ENCODE peak calls at places on chromosome 15, in four cellular contexts. K is RWPE2, F is choroid plexus epithelial cell, W is tibial artery. R is an unnamed sample.

GRCh38 chr15:76169792-76170425 is 110.1 kb downstream of the TMEM266 start:
- DNase-seq in F (no peak), W (no peak), K (no peak), R (no peak)

GRCh38 chr15:57611938-57612337 is 20.2 kb downstream of the MYZAP start:
- DNase-seq in W (peak; percentile 42), F (peak; percentile 37), K (peak; percentile 88), R (peak; percentile 38)

GRCh38 chr15:67043939-67044771 is 21.2 kb upstream of the SMAD3 start:
- DNase-seq in W (peak; percentile 21), F (peak; percentile 69), K (peak; percentile 86), R (no peak)

GRCh38 chr15:85277847-85278246 is 102.6 kb upstream of the AKAP13 start:
- DNase-seq in F (no peak), W (no peak), K (no peak), R (no peak)

GRCh38 chr15:63870403-63871209 is 36.9 kb upstream of the HERC1 start:
- DNase-seq in W (no peak), F (peak; percentile 89), K (no peak), R (peak; percentile 77)

GRCh38 chr15:74406992-74407705 is 26.6 kb downstream of the SEMA7A start:
- DNase-seq in W (no peak), F (peak; percentile 79), K (peak; percentile 96), R (no peak)

GRCh38 chr15:47184405-47185221 is 532.7 kb upstream of the SEMA6D start:
- DNase-seq in K (peak; percentile 57), F (peak; percentile 23), W (no peak), R (peak; percentile 5)

GRCh38 chr15:63473007-63473748 is 31.2 kb upstream of the USP3 start:
- DNase-seq in K (no peak), F (no peak), W (no peak), R (no peak)

GRCh38 chr15:82621970-82622369 is 25.2 kb downstream of the CPEB1 start:
- DNase-seq in W (no peak), F (no peak), K (no peak), R (no peak)

GRCh38 chr15:57752426-57752825 is 45.9 kb downstream of the POLR2M start:
- DNase-seq in W (no peak), K (no peak), F (peak; percentile 52), R (peak; percentile 62)

GRCh38 chr15:69591905-69592508 is 139.4 kb downstream of the RPLP1 start:
- DNase-seq in W (no peak), K (no peak), F (no peak), R (no peak)

GRCh38 chr15:65368646-65369045 is 9.2 kb downstream of the IGDCC3 start:
- DNase-seq in F (no peak), W (no peak), K (peak; percentile 27), R (no peak)

GRCh38 chr15:98745179-98745578 is 96.8 kb downstream of the IGF1R start:
- DNase-seq in W (no peak), K (no peak), F (no peak), R (no peak)

GRCh38 chr15:98547741-98548166 is 100.6 kb upstream of the IGF1R start:
- DNase-seq in K (no peak), W (peak; percentile 53), F (peak; percentile 28), R (no peak)

GRCh38 chr15:62770752-62771151 is 271.8 kb upstream of the TPM1 start:
- DNase-seq in F (peak; percentile 78), K (peak; percentile 95), W (no peak), R (no peak)

GRCh38 chr15:40303576-40303975 is 4.2 kb downstream of the PLCB2 start:
- DNase-seq in K (peak; percentile 54), F (no peak), W (no peak), R (no peak)

GRCh38 chr15:56919708-56920637 is 1.5 kb downstream of the TCF12 start:
- DNase-seq in W (peak; percentile 32), F (peak; percentile 47), K (no peak), R (peak; percentile 23)

GRCh38 chr15:99100245-99101173 is 4.4 kb upstream of the SYNM start:
- DNase-seq in K (no peak), F (peak; percentile 74), W (peak; percentile 70), R (peak; percentile 85)

GRCh38 chr15:57677206-57677605 is 29.3 kb upstream of the POLR2M start:
- DNase-seq in K (no peak), W (no peak), F (no peak), R (no peak)

GRCh38 chr15:44243146-44243545 is 45.4 kb upstream of the GOLM2 start:
- DNase-seq in W (no peak), F (no peak), K (no peak), R (no peak)

GRCh38 chr15:49674370-49674769 is 53.5 kb downstream of the DTWD1 start:
- DNase-seq in F (no peak), K (no peak), W (no peak), R (no peak)

GRCh38 chr15:64930778-64931240 is 19.1 kb downstream of the ANKDD1A start:
- DNase-seq in K (peak; percentile 64), W (no peak), F (peak; percentile 74), R (no peak)

GRCh38 chr15:69482686-69483256 is 30.2 kb downstream of the RPLP1 start:
- DNase-seq in F (no peak), K (peak; percentile 42), W (no peak), R (no peak)

GRCh38 chr15:41821831-41822230 is 6.1 kb upstream of the JMJD7 start:
- DNase-seq in W (no peak), F (no peak), K (peak; percentile 72), R (no peak)

DNA sequence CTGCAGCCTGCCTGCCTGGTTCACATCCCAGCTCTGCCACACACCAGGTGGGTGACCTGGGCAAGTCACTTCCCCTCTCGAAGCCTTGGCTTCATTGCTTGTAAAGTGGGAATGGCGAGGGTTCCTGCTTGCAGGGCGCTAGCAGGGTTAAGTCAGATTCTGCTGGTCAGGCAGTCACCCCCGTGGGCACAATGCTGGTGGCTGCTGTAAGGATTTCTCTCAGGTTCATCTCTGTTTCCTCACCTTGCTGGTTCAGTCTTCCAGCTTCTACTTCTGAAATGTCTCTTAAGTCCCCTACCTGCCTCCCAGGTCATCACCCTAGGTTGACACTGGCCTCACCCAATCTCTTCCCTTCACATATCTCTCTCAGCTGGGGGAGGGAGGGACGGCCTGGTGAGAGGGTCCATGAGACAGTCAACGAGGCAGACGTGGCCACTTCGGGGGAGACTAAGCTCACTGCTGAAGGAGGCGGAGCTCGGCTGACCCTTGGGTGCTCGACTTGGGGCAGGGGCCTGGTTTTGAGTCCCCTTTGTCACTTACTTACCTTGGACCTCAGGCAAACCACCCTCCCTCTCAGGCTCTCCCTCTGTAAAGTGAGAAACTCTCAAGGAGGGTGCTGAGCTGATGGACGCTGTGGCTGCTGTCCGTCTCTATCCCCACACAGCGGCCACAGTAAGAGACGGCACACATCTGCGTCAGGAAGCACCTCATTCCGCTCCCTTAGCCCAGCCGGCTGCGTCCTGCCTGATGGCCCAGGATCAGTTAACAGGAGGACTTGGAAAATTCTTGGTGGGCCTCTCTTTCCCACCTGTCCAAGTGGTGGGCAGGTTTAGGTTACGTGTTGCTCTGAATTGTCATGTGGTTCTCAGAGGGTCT is 11.4 kb downstream of the CTSH start:
- DNase-seq in W (no peak), K (no peak), F (peak; percentile 27), R (no peak)
- TF ChIP-seq CTCF in W (no peak), K (no peak), F (peak; percentile 12), R (peak; percentile 5)

GRCh38 chr15:51724673-51725072 is 12.8 kb downstream of the LYSMD2 start:
- DNase-seq in W (no peak), K (no peak), F (no peak), R (no peak)
- TF ChIP-seq CTCF in W (no peak), K (no peak), F (no peak), R (no peak)

GRCh38 chr15:72770673-72771328 is 12.8 kb downstream of the ADPGK start:
- DNase-seq in F (peak; percentile 35), K (no peak), W (no peak), R (no peak)
- TF ChIP-seq CTCF in F (peak; percentile 46), K (no peak), W (no peak), R (no peak)

DNA sequence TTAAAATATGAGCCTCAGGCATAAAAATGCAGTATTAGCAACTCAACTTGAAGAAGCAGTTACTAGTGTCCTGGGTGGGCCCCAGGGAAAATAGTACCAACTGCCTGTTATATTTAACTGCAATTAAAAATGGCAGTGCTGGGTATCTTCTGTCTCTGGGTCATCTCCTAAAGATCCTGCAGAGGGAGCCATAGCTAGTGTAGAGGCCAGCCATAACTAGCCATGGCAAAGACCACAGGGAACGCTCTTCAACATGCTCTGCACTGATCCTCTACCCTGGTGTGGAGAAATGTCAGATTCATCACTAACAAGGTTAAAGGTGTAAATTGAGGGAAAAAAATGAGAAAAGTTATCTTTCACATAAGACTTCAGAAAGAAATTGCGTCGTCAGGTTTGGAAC is 181.3 kb downstream of the SNRPN start:
- DNase-seq in W (no peak), K (no peak), F (peak; percentile 42), R (no peak)
- TF ChIP-seq CTCF in W (no peak), K (peak; percentile 31), F (peak; percentile 47), R (peak; percentile 44)

GRCh38 chr15:38864827-38865604 is 300.4 kb upstream of the RASGRP1 start:
- DNase-seq in F (peak; percentile 98), W (peak; percentile 80), K (no peak), R (no peak)

GRCh38 chr15:38862104-38862503 is 297.5 kb upstream of the RASGRP1 start:
- DNase-seq in W (no peak), F (no peak), K (no peak), R (no peak)

GRCh38 chr15:38861108-38861507 is 296.5 kb upstream of the RASGRP1 start:
- DNase-seq in W (no peak), K (no peak), F (no peak), R (no peak)

GRCh38 chr15:38863381-38863780 is 298.8 kb upstream of the RASGRP1 start:
- DNase-seq in W (no peak), K (no peak), F (no peak), R (no peak)

GRCh38 chr15:38864122-38864521 is 299.5 kb upstream of the RASGRP1 start:
- DNase-seq in K (no peak), F (no peak), W (no peak), R (no peak)
- TF ChIP-seq CTCF in K (peak; percentile 23), F (peak; percentile 34), W (no peak), R (no peak)

GRCh38 chr15:38683382-38684242 is 119.0 kb upstream of the RASGRP1 start:
- DNase-seq in K (no peak), W (no peak), F (peak; percentile 73), R (peak; percentile 18)
- TF ChIP-seq CTCF in K (peak; percentile 96), W (peak; percentile 65), F (peak; percentile 83), R (peak; percentile 81)

GRCh38 chr15:92954578-92954977 is 54.5 kb downstream of the CHD2 start:
- DNase-seq in W (no peak), F (peak; percentile 43), K (no peak), R (no peak)
- TF ChIP-seq CTCF in W (no peak), F (peak; percentile 51), K (peak; percentile 57), R (peak; percentile 16)

GRCh38 chr15:52163321-52164190 is 27.6 kb downstream of the GNB5 start:
- DNase-seq in F (no peak), K (peak; percentile 60), W (no peak), R (no peak)
- TF ChIP-seq CTCF in F (peak; percentile 42), K (peak; percentile 29), W (no peak), R (peak; percentile 12)

GRCh38 chr15:101017041-101017754 is 98.0 kb downstream of the LRRK1 start:
- DNase-seq in F (peak; percentile 26), K (peak; percentile 46), W (no peak), R (no peak)
- TF ChIP-seq CTCF in F (peak; percentile 43), K (peak; percentile 47), W (no peak), R (no peak)

R was measured in heart right ventricle.